ENCODE peak calls at places on chromosomes 13 and 19, in six cellular contexts. V is GM23248, O is HCT116, S is PC-3, T is neural progenitor cell, L is SK-N-SH. R is an unnamed sample.

GRCh38 chr19:40464059-40465024 is 1.2 kb downstream of the BLVRB start:
- DNase-seq in V (peak; percentile 95), O (peak; percentile 85), S (peak; percentile 94), T (peak; percentile 81), L (peak; percentile 75), R (peak; percentile 63)

GRCh38 chr13:22220186-22221160 is 549.6 kb downstream of the FGF9 start:
- DNase-seq in V (peak; percentile 14), O (no peak), S (no peak), T (peak; percentile 73), L (peak; percentile 9), R (no peak)

GRCh38 chr13:102317593-102317992 is 84.3 kb downstream of the FGF14 start:
- DNase-seq in V (peak; percentile 33), O (no peak), S (no peak), T (no peak), L (peak; percentile 68), R (no peak)

GRCh38 chr13:25415196-25415595 is 43.4 kb downstream of the ATP8A2 start:
- DNase-seq in V (no peak), O (no peak), S (no peak), T (no peak), L (no peak), R (no peak)

GRCh38 chr13:36074659-36075058 is 56.5 kb downstream of the DCLK1 start:
- DNase-seq in V (no peak), O (no peak), S (no peak), T (no peak), L (no peak), R (no peak)

GRCh38 chr19:38639679-38640078 is 7.8 kb upstream of the ACTN4 start:
- DNase-seq in V (no peak), O (no peak), S (no peak), T (no peak), L (no peak), R (no peak)

GRCh38 chr13:74250738-74251190 is 116.6 kb upstream of the KLF12 start:
- DNase-seq in V (peak; percentile 92), O (no peak), S (peak; percentile 50), T (no peak), L (peak; percentile 45), R (no peak)

GRCh38 chr19:6260912-6261636 is 18.7 kb downstream of the MLLT1 start:
- DNase-seq in V (peak; percentile 44), O (no peak), S (peak; percentile 54), T (peak; percentile 59), L (peak; percentile 84), R (no peak)

GRCh38 chr19:805161-805561 is 7.9 kb downstream of the PTBP1 start:
- DNase-seq in V (no peak), O (no peak), S (no peak), T (no peak), L (peak; percentile 42), R (no peak)

GRCh38 chr13:103066991-103067390 is 774 bp upstream of the SLC10A2 start:
- DNase-seq in V (no peak), O (no peak), S (no peak), T (peak; percentile 14), L (peak; percentile 28), R (no peak)

GRCh38 chr13:43879323-43880181 is at the start of the genes CCDC122 and LACC1:
- DNase-seq in V (peak; percentile 96), O (no peak), S (peak; percentile 70), T (peak; percentile 90), L (peak; percentile 92), R (peak; percentile 60)

GRCh38 chr13:82358284-82358683 is 1524.0 kb downstream of the SLITRK1 start:
- DNase-seq in V (no peak), O (no peak), S (peak; percentile 55), T (no peak), L (no peak), R (no peak)

GRCh38 chr13:42720116-42720857 is 61.1 kb upstream of the FAM216B start:
- DNase-seq in V (peak; percentile 98), O (peak; percentile 60), S (peak; percentile 90), T (no peak), L (no peak), R (no peak)

GRCh38 chr13:31747966-31748365 is 8.6 kb downstream of the RXFP2 start:
- DNase-seq in V (peak; percentile 47), O (no peak), S (no peak), T (no peak), L (no peak), R (no peak)

GRCh38 chr19:35495107-35496064 is 5.1 kb upstream of the KRTDAP start:
- DNase-seq in V (peak; percentile 87), O (peak; percentile 35), S (peak; percentile 64), T (peak; percentile 76), L (peak; percentile 87), R (peak; percentile 48)

GRCh38 chr13:28574617-28575142 is 79.8 kb upstream of the FLT1 start:
- DNase-seq in V (peak; percentile 96), O (peak; percentile 95), S (peak; percentile 95), T (no peak), L (no peak), R (no peak)

GRCh38 chr19:41995959-41996797 is 2.1 kb upstream of the ATP1A3 start:
- DNase-seq in V (peak; percentile 40), O (no peak), S (no peak), T (peak; percentile 92), L (peak; percentile 90), R (no peak)

GRCh38 chr19:41998246-41999020 is 4.4 kb upstream of the ATP1A3 start:
- DNase-seq in V (peak; percentile 86), O (peak; percentile 16), S (peak; percentile 38), T (peak; percentile 92), L (peak; percentile 89), R (peak; percentile 45)

GRCh38 chr19:41999071-41999877 is 5.2 kb upstream of the ATP1A3 start:
- DNase-seq in V (peak; percentile 42), O (no peak), S (no peak), T (peak; percentile 76), L (peak; percentile 10), R (peak; percentile 11)

GRCh38 chr19:41997121-41997850 is 3.3 kb upstream of the ATP1A3 start:
- DNase-seq in V (peak; percentile 75), O (no peak), S (peak; percentile 42), T (peak; percentile 90), L (peak; percentile 62), R (peak; percentile 27)

DNA sequence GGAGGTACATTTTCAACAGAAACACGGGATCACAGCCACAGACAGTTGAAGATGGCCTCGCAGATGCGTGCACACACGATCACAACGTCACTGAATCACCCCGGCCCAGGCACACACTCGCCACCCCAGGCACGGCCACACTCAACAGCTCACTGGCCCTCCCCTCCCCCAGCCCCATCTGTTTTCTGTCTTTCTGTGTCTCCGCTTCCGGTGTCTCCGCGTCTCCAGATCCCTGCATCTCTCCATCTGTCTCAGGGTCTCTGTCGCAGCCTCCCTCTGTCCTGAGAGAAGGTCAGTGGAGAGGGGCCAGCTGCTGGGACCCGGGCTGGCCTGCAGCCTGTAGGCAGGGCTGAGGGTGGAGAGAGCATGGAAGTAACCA is 3.8 kb upstream of the ATP1A3 start:
- DNase-seq in V (no peak), O (no peak), S (no peak), T (no peak), L (peak; percentile 87), R (no peak)
- H3K9ac ChIP-seq in V (no peak overlapping the region), O (no peak overlapping the region), S (no peak overlapping the region), T (no peak overlapping the region), L (no peak overlapping the region), R (no peak overlapping the region)

GRCh38 chr13:40922437-40923040 is 96.6 kb downstream of the ELF1 start:
- DNase-seq in V (no peak), O (no peak), S (no peak), T (peak; percentile 11), L (no peak), R (no peak)
- TF ChIP-seq EZH2phosphoT487 in V (no peak), O (no peak), S (no peak), T (no peak), L (no peak), R (no peak)

GRCh38 chr19:54551950-54552912 is 21.4 kb upstream of the LILRA2 start:
- DNase-seq in V (no peak), O (no peak), S (no peak), T (no peak), L (no peak), R (no peak)
- H3K27me3 ChIP-seq in V (no peaks in the 10 kb centered on the region), O (peaks cover 11% of the 10 kb centered on the region), S (peaks cover 53% of the 10 kb centered on the region), T (no peaks in the 10 kb centered on the region), L (peaks cover 52% of the 10 kb centered on the region), R (peaks cover 76% of the 10 kb centered on the region)

GRCh38 chr13:97826421-97826965 is 127.0 kb upstream of the IPO5 start:
- DNase-seq in V (no peak), O (no peak), S (no peak), T (no peak), L (no peak), R (no peak)
- H3K9ac ChIP-seq in V (no peak overlapping the region), O (no peak overlapping the region), S (no peak overlapping the region), T (no peak overlapping the region), L (no peak overlapping the region), R (no peak overlapping the region)

GRCh38 chr19:45175663-45176345 is 2.2 kb downstream of the TRAPPC6A start:
- DNase-seq in V (peak; percentile 71), O (no peak), S (no peak), T (no peak), L (no peak), R (no peak)
- TF ChIP-seq EZH2phosphoT487 in V (no peak), O (no peak), S (no peak), T (no peak), L (no peak), R (no peak)

GRCh38 chr19:46206176-46206575 is 23.4 kb upstream of the IGFL1 start:
- DNase-seq in V (no peak), O (no peak), S (peak; percentile 13), T (no peak), L (no peak), R (no peak)

GRCh38 chr19:46205183-46205984 is 24.2 kb upstream of the IGFL1 start:
- DNase-seq in V (no peak), O (no peak), S (no peak), T (peak; percentile 27), L (no peak), R (no peak)

GRCh38 chr19:46210634-46211033 is 18.9 kb upstream of the IGFL1 start:
- DNase-seq in V (no peak), O (peak; percentile 3), S (no peak), T (no peak), L (no peak), R (no peak)

GRCh38 chr19:46211201-46211881 is 18.2 kb upstream of the IGFL1 start:
- DNase-seq in V (peak; percentile 24), O (peak; percentile 72), S (peak; percentile 91), T (peak; percentile 33), L (no peak), R (no peak)

DNA sequence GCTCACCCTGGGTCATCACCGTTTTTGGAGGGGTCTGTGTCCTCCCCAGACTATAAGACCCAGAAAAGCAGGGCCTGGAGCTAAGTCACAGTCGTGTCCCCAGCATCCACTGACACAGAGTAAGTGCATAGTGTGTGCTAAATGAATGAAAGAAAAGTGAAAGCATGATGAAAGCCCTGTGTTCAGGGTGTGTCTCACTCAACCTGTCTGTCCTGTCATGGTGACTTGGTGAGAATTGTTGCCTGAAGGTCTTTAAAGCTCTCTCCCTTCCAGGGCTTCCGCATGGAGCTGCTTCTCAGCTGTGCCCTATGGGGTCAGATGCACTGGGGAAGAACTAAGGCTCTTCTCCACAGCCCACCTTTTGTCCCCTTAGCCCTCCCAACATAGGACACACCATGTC is 20.5 kb upstream of the IGFL1 start:
- DNase-seq in V (no peak), O (no peak), S (peak; percentile 49), T (no peak), L (no peak), R (no peak)
- H3K27me3 ChIP-seq in V (peaks cover 65% of the 10 kb centered on the region), O (peaks cover 9% of the 10 kb centered on the region), S (no peaks in the 10 kb centered on the region), T (no peaks in the 10 kb centered on the region), L (peaks cover 10% of the 10 kb centered on the region), R (peaks cover 87% of the 10 kb centered on the region)